ENCODE peak calls at places on chromosome 5, in four cellular contexts. E is GM23338, L is neural progenitor cell, K is hepatocyte. Y is an unnamed sample.

GRCh38 chr5:78984020-78984610 is 995 bp downstream of the ARSB start:
- DNase-seq in L (peak), K (no peak), E (peak), Y (peak)

GRCh38 chr5:76165961-76166360 is 82.8 kb downstream of the SV2C start:
- DNase-seq in K (no peak), L (no peak), E (no peak), Y (no peak)

GRCh38 chr5:176365663-176366574 is 632 bp downstream of the ARL10 start:
- DNase-seq in K (peak), E (peak), L (peak), Y (no peak)

GRCh38 chr5:76431779-76432178 is 28.7 kb downstream of the IQGAP2 start:
- DNase-seq in K (no peak), L (no peak), E (no peak), Y (no peak)

GRCh38 chr5:124742983-124743533 is 3.4 kb downstream of the ZNF608 start:
- DNase-seq in L (no peak), E (no peak), K (peak), Y (peak)

GRCh38 chr5:126422994-126423788 is at the start of gene GRAMD2B:
- DNase-seq in E (peak), K (peak), L (peak), Y (no peak)

GRCh38 chr5:134749415-134749814 is 9.2 kb upstream of the DDX46 start:
- DNase-seq in L (peak), E (peak), K (no peak), Y (no peak)

GRCh38 chr5:122129332-122129731 is at the start of gene ZNF474:
- DNase-seq in E (peak), K (peak), L (peak), Y (no peak)

GRCh38 chr5:67089200-67089725 is 107.3 kb downstream of the CD180 start:
- DNase-seq in E (no peak), K (no peak), L (peak), Y (no peak)

GRCh38 chr5:2904956-2905355 is 153.5 kb upstream of the IRX2 start:
- DNase-seq in E (no peak), K (no peak), L (no peak), Y (no peak)

GRCh38 chr5:125412561-125413535 is 666.4 kb upstream of the ZNF608 start:
- DNase-seq in K (peak), L (peak), E (peak), Y (peak)

GRCh38 chr5:64505769-64506566 is at the start of gene RGS7BP:
- DNase-seq in L (peak), E (peak), K (peak), Y (no peak)

GRCh38 chr5:112703866-112704820 is 33.5 kb upstream of the APC start:
- DNase-seq in K (peak), E (no peak), L (no peak), Y (no peak)

GRCh38 chr5:81316581-81316980 is 15.2 kb downstream of the ZCCHC9 start:
- DNase-seq in L (no peak), E (no peak), K (no peak), Y (no peak)

GRCh38 chr5:77168884-77169254 is 41.6 kb upstream of the PDE8B start:
- DNase-seq in L (no peak), E (no peak), K (peak), Y (no peak)

GRCh38 chr5:131671409-131671808 is 36.4 kb upstream of the RAPGEF6 start:
- DNase-seq in L (no peak), E (no peak), K (no peak), Y (no peak)

GRCh38 chr5:96936431-96937221 is 746 bp downstream of the LNPEP start:
- DNase-seq in L (peak), E (peak), K (peak), Y (peak)

GRCh38 chr5:133400831-133401351 is 211.4 kb downstream of the FSTL4 start:
- DNase-seq in L (no peak), K (no peak), E (no peak), Y (no peak)

GRCh38 chr5:139698461-139699146 is 50.5 kb downstream of the CXXC5 start:
- DNase-seq in K (peak), E (peak), L (peak), Y (peak)

GRCh38 chr5:100119903-100120302 is 415.3 kb upstream of the FAM174A start:
- DNase-seq in E (no peak), L (no peak), K (no peak), Y (no peak)

GRCh38 chr5:177519463-177520235 is 2.9 kb upstream of the DDX41 start:
- DNase-seq in K (no peak), E (no peak), L (no peak), Y (no peak)

GRCh38 chr5:175614223-175614622 is 43.6 kb upstream of the HRH2 start:
- DNase-seq in K (no peak), L (peak), E (no peak), Y (no peak)

GRCh38 chr5:65062684-65063083 is 294.0 kb downstream of the CWC27 start:
- DNase-seq in L (no peak), E (no peak), K (peak), Y (no peak)

GRCh38 chr5:78747703-78748359 is 99.3 kb upstream of the LHFPL2 start:
- DNase-seq in L (no peak), K (no peak), E (peak), Y (no peak)

GRCh38 chr5:153489611-153490010 is 859 bp upstream of the GRIA1 start:
- DNase-seq in L (no peak), E (no peak), K (no peak), Y (no peak)

GRCh38 chr5:5667136-5667554 is 244.7 kb downstream of the ICE1 start:
- DNase-seq in K (no peak), L (no peak), E (no peak), Y (no peak)

GRCh38 chr5:149083846-149084245 is 21.0 kb upstream of the SH3TC2 start:
- DNase-seq in E (no peak), L (no peak), K (no peak), Y (no peak)

GRCh38 chr5:154478224-154478565 is at the start of gene HAND1:
- DNase-seq in L (peak), E (peak), K (peak), Y (no peak)

DNA sequence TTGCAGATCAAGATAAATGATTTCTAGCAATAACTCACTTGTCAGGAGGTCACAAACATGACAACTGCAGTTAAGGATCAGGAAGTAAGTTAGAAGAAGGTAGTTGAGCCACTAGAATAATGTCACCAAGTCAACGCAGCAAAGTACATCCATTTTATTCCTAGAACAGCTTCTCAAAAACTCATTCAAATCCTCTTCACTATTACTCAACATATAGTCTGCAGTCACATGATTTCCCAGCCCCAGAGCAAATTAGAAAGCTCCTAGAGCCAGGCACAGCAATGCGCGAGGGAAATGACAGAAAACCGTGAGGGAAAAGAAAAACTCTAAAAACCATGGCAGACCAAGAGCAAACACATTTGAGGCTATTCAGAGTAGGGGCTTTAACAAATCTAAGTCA is 49.9 kb upstream of the ZNF622 start:
- DNase-seq in L (no peak), K (no peak), E (no peak), Y (no peak)
- H2AFZ ChIP-seq in L (no peak), K (no peak), E (no peak), Y (no peak)

GRCh38 chr5:72556351-72557146 is 49.3 kb upstream of the ZNF366 start:
- DNase-seq in L (peak), E (peak), K (peak), Y (peak)
- TF ChIP-seq CTCF in L (peak), E (peak), K (peak), Y (no peak)

GRCh38 chr5:428754-429452 is 14.1 kb upstream of the EXOC3 start:
- DNase-seq in L (no peak), K (no peak), E (no peak), Y (no peak)
- TF ChIP-seq EZH2phosphoT487 in L (no peak), K (no peak), E (no peak), Y (no peak)

DNA sequence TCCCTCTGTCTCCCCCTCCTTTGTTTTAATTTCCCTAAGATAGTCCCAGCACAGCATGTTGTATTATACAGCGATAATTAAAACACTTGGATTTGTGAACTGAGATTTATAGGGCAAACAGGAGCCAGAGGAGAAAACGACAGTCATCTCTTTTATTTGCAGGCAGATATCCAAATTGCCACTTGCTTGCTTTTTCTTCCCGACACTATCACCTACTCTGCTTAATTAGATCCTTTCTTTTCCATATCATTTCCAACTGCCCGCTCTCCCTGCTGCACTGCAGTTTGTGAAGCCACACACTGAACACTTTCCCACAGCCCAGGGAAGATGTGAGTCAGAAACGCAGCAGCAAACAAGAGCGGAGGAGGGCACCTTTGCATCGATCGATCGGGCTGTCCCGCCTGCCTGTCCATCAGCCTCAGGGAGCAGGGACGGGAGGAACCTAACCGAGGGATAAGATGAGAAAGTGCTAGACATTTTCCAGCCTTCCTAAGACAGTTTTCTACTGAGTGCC is 35.8 kb upstream of the SPRY4 start:
- DNase-seq in E (peak), L (peak), K (peak), Y (no peak)
- H2AFZ ChIP-seq in E (peak), L (peak), K (no peak), Y (no peak)

GRCh38 chr5:74149395-74149794 is 491.1 kb downstream of the ENC1 start:
- DNase-seq in E (no peak), L (no peak), K (no peak), Y (no peak)

GRCh38 chr5:74155501-74155900 is 485.0 kb downstream of the ENC1 start:
- DNase-seq in E (no peak), K (no peak), L (no peak), Y (no peak)

GRCh38 chr5:74154526-74154925 is 486.0 kb downstream of the ENC1 start:
- DNase-seq in L (no peak), E (no peak), K (no peak), Y (no peak)
- TF ChIP-seq CTCF in L (no peak), E (no peak), K (no peak), Y (no peak)

DNA sequence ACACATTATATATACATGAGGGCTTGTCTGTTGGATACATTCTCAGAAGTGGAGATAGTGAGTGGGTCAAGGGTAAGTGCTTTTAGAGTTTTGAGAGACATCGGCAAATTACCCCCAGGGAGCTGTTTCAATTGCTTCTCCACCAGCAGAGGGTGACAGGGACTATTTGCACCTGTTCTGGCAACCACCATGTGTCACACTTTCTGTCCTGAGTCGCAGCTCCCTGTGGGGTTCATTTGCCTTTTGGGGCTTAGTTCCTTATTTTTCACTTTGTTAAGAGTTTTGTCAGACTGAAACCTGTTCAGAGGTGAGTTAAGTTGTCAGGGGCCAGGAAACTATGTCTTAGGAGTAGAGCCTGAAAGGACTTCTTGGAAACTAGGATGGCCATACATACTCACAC is 20.1 kb upstream of the SLC36A1 start:
- DNase-seq in L (no peak), E (no peak), K (no peak), Y (peak)
- TF ChIP-seq EZH2phosphoT487 in L (no peak), E (no peak), K (no peak), Y (no peak)

DNA sequence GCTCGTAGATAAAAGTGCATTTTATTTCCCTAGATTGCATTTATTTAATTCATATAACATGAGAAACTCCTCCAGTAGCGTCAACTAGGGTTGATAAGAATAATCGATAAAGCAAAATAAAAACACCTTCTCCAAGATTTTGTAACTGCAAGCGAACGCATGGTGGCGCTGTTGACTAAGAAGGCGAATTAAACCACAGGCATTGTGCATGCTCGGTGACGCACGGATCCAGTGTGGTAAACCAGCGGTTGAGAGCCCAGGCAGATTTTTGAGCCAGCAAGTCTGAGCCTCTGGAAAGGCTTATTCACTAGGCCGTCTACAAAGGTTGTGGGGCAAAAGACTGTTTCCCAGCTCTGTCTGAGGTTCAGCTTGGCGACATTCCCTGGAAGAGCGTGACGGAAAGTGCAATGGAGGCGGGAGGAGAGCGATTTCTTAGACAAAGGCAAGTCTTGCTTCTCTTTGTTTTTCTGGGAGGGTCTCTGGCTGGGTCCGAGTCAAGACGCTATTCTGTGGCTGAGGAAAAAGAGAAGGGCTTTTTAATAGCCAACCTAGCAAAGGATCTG is at the start of gene PCDHB3:
- DNase-seq in K (no peak), E (peak), L (no peak), Y (peak)
- H2AFZ ChIP-seq in K (no peak), E (peak), L (no peak), Y (no peak)